ENCODE peak calls at places on chromosomes 12 and 14, in ten cellular contexts. One of them, this sample, is unnamed.

GRCh38 chr12:88623777-88624548 is 43.7 kb upstream of the KITLG start:
- DNase-seq in COR-L47: no peak
- DNase-seq in WTC11: no peak
- DNase-seq in LHCN-M2: peak
- DNase-seq in left cardiac atrium: no peak
- DNase-seq in effector memory CD4-positive, alpha-beta T cell: no peak
- DNase-seq in activated CD4-positive, alpha-beta T cell treated with anti-CD3 and anti-CD28 coated beads, Interleukin-2, amount 50 U/mL, for 24 hours: no peak
- DNase-seq in stimulated activated CD8-positive, alpha-beta memory T cell treated with anti-CD3 and anti-CD28 coated beads, Interleukin-4, amount 100 ng/mL, for 1 hour: no peak
- DNase-seq in renal cortical epithelial cell: peak
- DNase-seq in stromal cell of bone marrow: no peak
- DNase-seq in this sample: no peak

GRCh38 chr14:83042858-83043257 is 1509.2 kb upstream of the SEL1L start:
- DNase-seq in COR-L47: no peak
- DNase-seq in WTC11: no peak
- DNase-seq in LHCN-M2: no peak
- DNase-seq in left cardiac atrium: no peak
- DNase-seq in effector memory CD4-positive, alpha-beta T cell: no peak
- DNase-seq in activated CD4-positive, alpha-beta T cell treated with anti-CD3 and anti-CD28 coated beads, Interleukin-2, amount 50 U/mL, for 24 hours: no peak
- DNase-seq in stimulated activated CD8-positive, alpha-beta memory T cell treated with anti-CD3 and anti-CD28 coated beads, Interleukin-4, amount 100 ng/mL, for 1 hour: no peak
- DNase-seq in renal cortical epithelial cell: no peak
- DNase-seq in stromal cell of bone marrow: no peak
- DNase-seq in this sample: no peak

GRCh38 chr12:32566663-32567634 is 112.2 kb upstream of the DNM1L start:
- DNase-seq in COR-L47: no peak
- DNase-seq in WTC11: no peak
- DNase-seq in LHCN-M2: no peak
- DNase-seq in left cardiac atrium: no peak
- DNase-seq in effector memory CD4-positive, alpha-beta T cell: no peak
- DNase-seq in activated CD4-positive, alpha-beta T cell treated with anti-CD3 and anti-CD28 coated beads, Interleukin-2, amount 50 U/mL, for 24 hours: no peak
- DNase-seq in stimulated activated CD8-positive, alpha-beta memory T cell treated with anti-CD3 and anti-CD28 coated beads, Interleukin-4, amount 100 ng/mL, for 1 hour: no peak
- DNase-seq in renal cortical epithelial cell: no peak
- DNase-seq in stromal cell of bone marrow: no peak
- DNase-seq in this sample: no peak

GRCh38 chr12:44525806-44526654 is 350.1 kb downstream of the NELL2 start:
- DNase-seq in COR-L47: no peak
- DNase-seq in WTC11: no peak
- DNase-seq in LHCN-M2: no peak
- DNase-seq in left cardiac atrium: no peak
- DNase-seq in effector memory CD4-positive, alpha-beta T cell: no peak
- DNase-seq in activated CD4-positive, alpha-beta T cell treated with anti-CD3 and anti-CD28 coated beads, Interleukin-2, amount 50 U/mL, for 24 hours: no peak
- DNase-seq in stimulated activated CD8-positive, alpha-beta memory T cell treated with anti-CD3 and anti-CD28 coated beads, Interleukin-4, amount 100 ng/mL, for 1 hour: no peak
- DNase-seq in renal cortical epithelial cell: peak
- DNase-seq in stromal cell of bone marrow: no peak
- DNase-seq in this sample: no peak

GRCh38 chr12:109760031-109760929 is 46.7 kb downstream of the FAM222A start:
- DNase-seq in COR-L47: no peak
- DNase-seq in WTC11: peak
- DNase-seq in LHCN-M2: peak
- DNase-seq in left cardiac atrium: peak
- DNase-seq in effector memory CD4-positive, alpha-beta T cell: no peak
- DNase-seq in activated CD4-positive, alpha-beta T cell treated with anti-CD3 and anti-CD28 coated beads, Interleukin-2, amount 50 U/mL, for 24 hours: no peak
- DNase-seq in stimulated activated CD8-positive, alpha-beta memory T cell treated with anti-CD3 and anti-CD28 coated beads, Interleukin-4, amount 100 ng/mL, for 1 hour: no peak
- DNase-seq in renal cortical epithelial cell: no peak
- DNase-seq in stromal cell of bone marrow: no peak
- DNase-seq in this sample: no peak

GRCh38 chr14:45085004-45085403 is 1.1 kb downstream of the PRPF39 start:
- DNase-seq in COR-L47: no peak
- DNase-seq in WTC11: no peak
- DNase-seq in LHCN-M2: peak
- DNase-seq in left cardiac atrium: no peak
- DNase-seq in effector memory CD4-positive, alpha-beta T cell: no peak
- DNase-seq in activated CD4-positive, alpha-beta T cell treated with anti-CD3 and anti-CD28 coated beads, Interleukin-2, amount 50 U/mL, for 24 hours: no peak
- DNase-seq in stimulated activated CD8-positive, alpha-beta memory T cell treated with anti-CD3 and anti-CD28 coated beads, Interleukin-4, amount 100 ng/mL, for 1 hour: no peak
- DNase-seq in renal cortical epithelial cell: peak
- DNase-seq in stromal cell of bone marrow: peak
- DNase-seq in this sample: no peak

GRCh38 chr14:37340353-37340752 is 142.6 kb downstream of the MIPOL1 start:
- DNase-seq in COR-L47: no peak
- DNase-seq in WTC11: no peak
- DNase-seq in LHCN-M2: peak
- DNase-seq in left cardiac atrium: no peak
- DNase-seq in effector memory CD4-positive, alpha-beta T cell: no peak
- DNase-seq in activated CD4-positive, alpha-beta T cell treated with anti-CD3 and anti-CD28 coated beads, Interleukin-2, amount 50 U/mL, for 24 hours: no peak
- DNase-seq in stimulated activated CD8-positive, alpha-beta memory T cell treated with anti-CD3 and anti-CD28 coated beads, Interleukin-4, amount 100 ng/mL, for 1 hour: no peak
- DNase-seq in renal cortical epithelial cell: no peak
- DNase-seq in stromal cell of bone marrow: no peak
- DNase-seq in this sample: no peak

GRCh38 chr12:117404203-117404853 is 42.9 kb upstream of the NOS1 start:
- DNase-seq in COR-L47: no peak
- DNase-seq in WTC11: no peak
- DNase-seq in LHCN-M2: no peak
- DNase-seq in left cardiac atrium: no peak
- DNase-seq in effector memory CD4-positive, alpha-beta T cell: no peak
- DNase-seq in activated CD4-positive, alpha-beta T cell treated with anti-CD3 and anti-CD28 coated beads, Interleukin-2, amount 50 U/mL, for 24 hours: no peak
- DNase-seq in stimulated activated CD8-positive, alpha-beta memory T cell treated with anti-CD3 and anti-CD28 coated beads, Interleukin-4, amount 100 ng/mL, for 1 hour: no peak
- DNase-seq in renal cortical epithelial cell: no peak
- DNase-seq in stromal cell of bone marrow: no peak
- DNase-seq in this sample: no peak

GRCh38 chr14:91283666-91284065 is 39.2 kb upstream of the GPR68 start:
- DNase-seq in COR-L47: no peak
- DNase-seq in WTC11: no peak
- DNase-seq in LHCN-M2: no peak
- DNase-seq in left cardiac atrium: no peak
- DNase-seq in effector memory CD4-positive, alpha-beta T cell: no peak
- DNase-seq in activated CD4-positive, alpha-beta T cell treated with anti-CD3 and anti-CD28 coated beads, Interleukin-2, amount 50 U/mL, for 24 hours: no peak
- DNase-seq in stimulated activated CD8-positive, alpha-beta memory T cell treated with anti-CD3 and anti-CD28 coated beads, Interleukin-4, amount 100 ng/mL, for 1 hour: no peak
- DNase-seq in renal cortical epithelial cell: no peak
- DNase-seq in stromal cell of bone marrow: no peak
- DNase-seq in this sample: no peak

GRCh38 chr14:104313674-104314073 is 175.3 kb downstream of the KIF26A start:
- DNase-seq in COR-L47: no peak
- DNase-seq in WTC11: no peak
- DNase-seq in LHCN-M2: no peak
- DNase-seq in left cardiac atrium: no peak
- DNase-seq in effector memory CD4-positive, alpha-beta T cell: no peak
- DNase-seq in activated CD4-positive, alpha-beta T cell treated with anti-CD3 and anti-CD28 coated beads, Interleukin-2, amount 50 U/mL, for 24 hours: no peak
- DNase-seq in stimulated activated CD8-positive, alpha-beta memory T cell treated with anti-CD3 and anti-CD28 coated beads, Interleukin-4, amount 100 ng/mL, for 1 hour: no peak
- DNase-seq in renal cortical epithelial cell: no peak
- DNase-seq in stromal cell of bone marrow: no peak
- DNase-seq in this sample: no peak

GRCh38 chr12:67698711-67699603 is 50.4 kb downstream of the DYRK2 start:
- DNase-seq in COR-L47: no peak
- DNase-seq in WTC11: no peak
- DNase-seq in LHCN-M2: peak
- DNase-seq in left cardiac atrium: no peak
- DNase-seq in effector memory CD4-positive, alpha-beta T cell: peak
- DNase-seq in activated CD4-positive, alpha-beta T cell treated with anti-CD3 and anti-CD28 coated beads, Interleukin-2, amount 50 U/mL, for 24 hours: peak
- DNase-seq in stimulated activated CD8-positive, alpha-beta memory T cell treated with anti-CD3 and anti-CD28 coated beads, Interleukin-4, amount 100 ng/mL, for 1 hour: no peak
- DNase-seq in renal cortical epithelial cell: no peak
- DNase-seq in stromal cell of bone marrow: no peak
- DNase-seq in this sample: no peak

GRCh38 chr14:99430491-99430890 is 50.2 kb downstream of the SETD3 start:
- DNase-seq in COR-L47: peak
- DNase-seq in WTC11: peak
- DNase-seq in LHCN-M2: no peak
- DNase-seq in left cardiac atrium: no peak
- DNase-seq in effector memory CD4-positive, alpha-beta T cell: no peak
- DNase-seq in activated CD4-positive, alpha-beta T cell treated with anti-CD3 and anti-CD28 coated beads, Interleukin-2, amount 50 U/mL, for 24 hours: no peak
- DNase-seq in stimulated activated CD8-positive, alpha-beta memory T cell treated with anti-CD3 and anti-CD28 coated beads, Interleukin-4, amount 100 ng/mL, for 1 hour: no peak
- DNase-seq in renal cortical epithelial cell: peak
- DNase-seq in stromal cell of bone marrow: no peak
- DNase-seq in this sample: no peak

GRCh38 chr14:92863281-92863680 is 59.7 kb upstream of the CHGA start:
- DNase-seq in COR-L47: peak
- DNase-seq in WTC11: no peak
- DNase-seq in LHCN-M2: peak
- DNase-seq in left cardiac atrium: no peak
- DNase-seq in effector memory CD4-positive, alpha-beta T cell: no peak
- DNase-seq in activated CD4-positive, alpha-beta T cell treated with anti-CD3 and anti-CD28 coated beads, Interleukin-2, amount 50 U/mL, for 24 hours: no peak
- DNase-seq in stimulated activated CD8-positive, alpha-beta memory T cell treated with anti-CD3 and anti-CD28 coated beads, Interleukin-4, amount 100 ng/mL, for 1 hour: no peak
- DNase-seq in renal cortical epithelial cell: no peak
- DNase-seq in stromal cell of bone marrow: no peak
- DNase-seq in this sample: no peak

GRCh38 chr12:92138144-92138543 is 7.5 kb downstream of the BTG1 start:
- DNase-seq in COR-L47: no peak
- DNase-seq in WTC11: no peak
- DNase-seq in LHCN-M2: no peak
- DNase-seq in left cardiac atrium: no peak
- DNase-seq in effector memory CD4-positive, alpha-beta T cell: no peak
- DNase-seq in activated CD4-positive, alpha-beta T cell treated with anti-CD3 and anti-CD28 coated beads, Interleukin-2, amount 50 U/mL, for 24 hours: no peak
- DNase-seq in stimulated activated CD8-positive, alpha-beta memory T cell treated with anti-CD3 and anti-CD28 coated beads, Interleukin-4, amount 100 ng/mL, for 1 hour: no peak
- DNase-seq in renal cortical epithelial cell: no peak
- DNase-seq in stromal cell of bone marrow: no peak
- DNase-seq in this sample: no peak

GRCh38 chr14:85587152-85587697 is 57.3 kb downstream of the FLRT2 start:
- DNase-seq in COR-L47: no peak
- DNase-seq in WTC11: no peak
- DNase-seq in LHCN-M2: peak
- DNase-seq in left cardiac atrium: no peak
- DNase-seq in effector memory CD4-positive, alpha-beta T cell: no peak
- DNase-seq in activated CD4-positive, alpha-beta T cell treated with anti-CD3 and anti-CD28 coated beads, Interleukin-2, amount 50 U/mL, for 24 hours: no peak
- DNase-seq in stimulated activated CD8-positive, alpha-beta memory T cell treated with anti-CD3 and anti-CD28 coated beads, Interleukin-4, amount 100 ng/mL, for 1 hour: no peak
- DNase-seq in renal cortical epithelial cell: peak
- DNase-seq in stromal cell of bone marrow: peak
- DNase-seq in this sample: peak

GRCh38 chr12:110330124-110330523 is 49.1 kb downstream of the ATP2A2 start:
- DNase-seq in COR-L47: no peak
- DNase-seq in WTC11: no peak
- DNase-seq in LHCN-M2: no peak
- DNase-seq in left cardiac atrium: no peak
- DNase-seq in effector memory CD4-positive, alpha-beta T cell: no peak
- DNase-seq in activated CD4-positive, alpha-beta T cell treated with anti-CD3 and anti-CD28 coated beads, Interleukin-2, amount 50 U/mL, for 24 hours: no peak
- DNase-seq in stimulated activated CD8-positive, alpha-beta memory T cell treated with anti-CD3 and anti-CD28 coated beads, Interleukin-4, amount 100 ng/mL, for 1 hour: no peak
- DNase-seq in renal cortical epithelial cell: no peak
- DNase-seq in stromal cell of bone marrow: no peak
- DNase-seq in this sample: no peak

GRCh38 chr12:80709811-80710726 is 2.6 kb downstream of the MYF6 start:
- DNase-seq in COR-L47: no peak
- DNase-seq in WTC11: peak
- DNase-seq in LHCN-M2: peak
- DNase-seq in left cardiac atrium: no peak
- DNase-seq in effector memory CD4-positive, alpha-beta T cell: no peak
- DNase-seq in activated CD4-positive, alpha-beta T cell treated with anti-CD3 and anti-CD28 coated beads, Interleukin-2, amount 50 U/mL, for 24 hours: no peak
- DNase-seq in stimulated activated CD8-positive, alpha-beta memory T cell treated with anti-CD3 and anti-CD28 coated beads, Interleukin-4, amount 100 ng/mL, for 1 hour: no peak
- DNase-seq in renal cortical epithelial cell: peak
- DNase-seq in stromal cell of bone marrow: no peak
- DNase-seq in this sample: no peak

GRCh38 chr12:62272936-62273552 is 12.8 kb downstream of the USP15 start:
- DNase-seq in COR-L47: no peak
- DNase-seq in WTC11: no peak
- DNase-seq in LHCN-M2: no peak
- DNase-seq in left cardiac atrium: no peak
- DNase-seq in effector memory CD4-positive, alpha-beta T cell: no peak
- DNase-seq in activated CD4-positive, alpha-beta T cell treated with anti-CD3 and anti-CD28 coated beads, Interleukin-2, amount 50 U/mL, for 24 hours: no peak
- DNase-seq in stimulated activated CD8-positive, alpha-beta memory T cell treated with anti-CD3 and anti-CD28 coated beads, Interleukin-4, amount 100 ng/mL, for 1 hour: no peak
- DNase-seq in renal cortical epithelial cell: no peak
- DNase-seq in stromal cell of bone marrow: no peak
- DNase-seq in this sample: peak

GRCh38 chr12:76820888-76821482 is 57.1 kb downstream of the ZDHHC17 start:
- DNase-seq in COR-L47: peak
- DNase-seq in WTC11: peak
- DNase-seq in LHCN-M2: peak
- DNase-seq in left cardiac atrium: no peak
- DNase-seq in effector memory CD4-positive, alpha-beta T cell: no peak
- DNase-seq in activated CD4-positive, alpha-beta T cell treated with anti-CD3 and anti-CD28 coated beads, Interleukin-2, amount 50 U/mL, for 24 hours: no peak
- DNase-seq in stimulated activated CD8-positive, alpha-beta memory T cell treated with anti-CD3 and anti-CD28 coated beads, Interleukin-4, amount 100 ng/mL, for 1 hour: no peak
- DNase-seq in renal cortical epithelial cell: peak
- DNase-seq in stromal cell of bone marrow: peak
- DNase-seq in this sample: no peak

GRCh38 chr12:11580125-11580751 is 69.2 kb upstream of the ETV6 start:
- DNase-seq in COR-L47: no peak
- DNase-seq in WTC11: no peak
- DNase-seq in LHCN-M2: peak
- DNase-seq in left cardiac atrium: no peak
- DNase-seq in effector memory CD4-positive, alpha-beta T cell: no peak
- DNase-seq in activated CD4-positive, alpha-beta T cell treated with anti-CD3 and anti-CD28 coated beads, Interleukin-2, amount 50 U/mL, for 24 hours: no peak
- DNase-seq in stimulated activated CD8-positive, alpha-beta memory T cell treated with anti-CD3 and anti-CD28 coated beads, Interleukin-4, amount 100 ng/mL, for 1 hour: no peak
- DNase-seq in renal cortical epithelial cell: peak
- DNase-seq in stromal cell of bone marrow: peak
- DNase-seq in this sample: no peak

GRCh38 chr12:20548592-20548991 is 146.5 kb upstream of the SLCO1C1 start:
- DNase-seq in COR-L47: no peak
- DNase-seq in WTC11: no peak
- DNase-seq in LHCN-M2: no peak
- DNase-seq in left cardiac atrium: no peak
- DNase-seq in effector memory CD4-positive, alpha-beta T cell: no peak
- DNase-seq in activated CD4-positive, alpha-beta T cell treated with anti-CD3 and anti-CD28 coated beads, Interleukin-2, amount 50 U/mL, for 24 hours: no peak
- DNase-seq in stimulated activated CD8-positive, alpha-beta memory T cell treated with anti-CD3 and anti-CD28 coated beads, Interleukin-4, amount 100 ng/mL, for 1 hour: no peak
- DNase-seq in renal cortical epithelial cell: no peak
- DNase-seq in stromal cell of bone marrow: no peak
- DNase-seq in this sample: no peak

GRCh38 chr12:62757048-62757447 is 177.9 kb downstream of the PPM1H start:
- DNase-seq in COR-L47: no peak
- DNase-seq in WTC11: no peak
- DNase-seq in LHCN-M2: no peak
- DNase-seq in left cardiac atrium: no peak
- DNase-seq in effector memory CD4-positive, alpha-beta T cell: no peak
- DNase-seq in activated CD4-positive, alpha-beta T cell treated with anti-CD3 and anti-CD28 coated beads, Interleukin-2, amount 50 U/mL, for 24 hours: no peak
- DNase-seq in stimulated activated CD8-positive, alpha-beta memory T cell treated with anti-CD3 and anti-CD28 coated beads, Interleukin-4, amount 100 ng/mL, for 1 hour: no peak
- DNase-seq in renal cortical epithelial cell: no peak
- DNase-seq in stromal cell of bone marrow: no peak
- DNase-seq in this sample: no peak

GRCh38 chr12:109827566-109828550 is 5.3 kb downstream of the TRPV4 start:
- DNase-seq in COR-L47: no peak
- DNase-seq in WTC11: no peak
- DNase-seq in LHCN-M2: no peak
- DNase-seq in left cardiac atrium: peak
- DNase-seq in effector memory CD4-positive, alpha-beta T cell: no peak
- DNase-seq in activated CD4-positive, alpha-beta T cell treated with anti-CD3 and anti-CD28 coated beads, Interleukin-2, amount 50 U/mL, for 24 hours: no peak
- DNase-seq in stimulated activated CD8-positive, alpha-beta memory T cell treated with anti-CD3 and anti-CD28 coated beads, Interleukin-4, amount 100 ng/mL, for 1 hour: no peak
- DNase-seq in renal cortical epithelial cell: no peak
- DNase-seq in stromal cell of bone marrow: no peak
- DNase-seq in this sample: no peak

GRCh38 chr14:104217486-104218360 is 79.3 kb downstream of the KIF26A start:
- DNase-seq in COR-L47: no peak
- DNase-seq in WTC11: no peak
- DNase-seq in LHCN-M2: no peak
- DNase-seq in left cardiac atrium: no peak
- DNase-seq in effector memory CD4-positive, alpha-beta T cell: no peak
- DNase-seq in activated CD4-positive, alpha-beta T cell treated with anti-CD3 and anti-CD28 coated beads, Interleukin-2, amount 50 U/mL, for 24 hours: no peak
- DNase-seq in stimulated activated CD8-positive, alpha-beta memory T cell treated with anti-CD3 and anti-CD28 coated beads, Interleukin-4, amount 100 ng/mL, for 1 hour: no peak
- DNase-seq in renal cortical epithelial cell: no peak
- DNase-seq in stromal cell of bone marrow: no peak
- DNase-seq in this sample: no peak